ENCODE peak calls at places on chromosomes 16 and 17, in five cellular contexts. F is SW480; A is NCI-H2029 treated with DMSO at 0.1 percent for 48 hours; M is stimulated activated CD8-positive, alpha-beta memory T cell treated with anti-CD3 and anti-CD28 coated beads, Interleukin-4, amount 100 ng/mL, for 48 hours; T is progenitor cell of endocrine pancreas. W is an unnamed sample.

GRCh38 chr16:46728804-46729203 is 19.3 kb downstream of the MYLK3 start:
- DNase-seq in F (no peak), A (no peak), M (no peak), T (no peak), W (no peak)

GRCh38 chr16:53509906-53510703 is 7.1 kb upstream of the AKTIP start:
- DNase-seq in F (peak), A (no peak), M (peak), T (peak), W (peak)

GRCh38 chr16:81493755-81494433 is 49.3 kb downstream of the CMIP start:
- DNase-seq in F (peak), A (no peak), M (peak), T (no peak), W (peak)

GRCh38 chr17:77740481-77740880 is 218.0 kb upstream of the TNRC6C start:
- DNase-seq in F (no peak), A (no peak), M (no peak), T (no peak), W (no peak)

GRCh38 chr17:79023886-79024771 is at the start of gene C1QTNF1:
- DNase-seq in F (peak), A (no peak), M (peak), T (peak), W (peak)

GRCh38 chr17:66549312-66549705 is 246.9 kb downstream of the PRKCA start:
- DNase-seq in F (peak), A (no peak), M (no peak), T (no peak), W (no peak)

GRCh38 chr16:86664518-86665318 is 86.4 kb downstream of the FOXL1 start:
- DNase-seq in F (peak), A (no peak), M (peak), T (no peak), W (no peak)

GRCh38 chr17:76948301-76948700 is 80.1 kb downstream of the MGAT5B start:
- DNase-seq in F (no peak), A (no peak), M (no peak), T (no peak), W (no peak)

GRCh38 chr17:74859439-74860228 is at the start of gene GRIN2C:
- DNase-seq in F (no peak), A (no peak), M (peak), T (no peak), W (peak)

GRCh38 chr17:13843862-13844640 is 225.3 kb upstream of the COX10 start:
- DNase-seq in F (no peak), A (no peak), M (no peak), T (no peak), W (no peak)

GRCh38 chr17:14205992-14206461 is 30.6 kb downstream of the CDRT15 start:
- DNase-seq in F (peak), A (peak), M (peak), T (no peak), W (no peak)